ENCODE peak calls at places on chromosome 2, in seven cellular contexts. E is cardiac fibroblast, L is fibroblast of pulmonary artery, Q is choroid plexus epithelial cell, P is A673, Y is esophagus muscularis mucosa, X is progenitor cell of endocrine pancreas. W is an unnamed sample.

GRCh38 chr2:135701442-135701841 is 40.2 kb upstream of the UBXN4 start:
- DNase-seq in L (peak), Y (no peak), X (no peak), Q (peak), P (no peak), E (peak), W (no peak)

GRCh38 chr2:50344509-50345106 is 687.3 kb downstream of the NRXN1 start:
- DNase-seq in E (no peak), L (no peak), X (no peak), Q (no peak), Y (no peak), P (peak), W (no peak)

GRCh38 chr2:85257359-85258193 is 70.2 kb downstream of the TGOLN2 start:
- DNase-seq in X (no peak), Y (no peak), Q (no peak), E (no peak), L (no peak), P (no peak), W (no peak)

GRCh38 chr2:229731916-229732315 is 17.6 kb upstream of the DNER start:
- DNase-seq in Q (peak), Y (no peak), E (peak), P (peak), L (peak), X (no peak), W (no peak)

GRCh38 chr2:179467927-179468326 is 203.3 kb upstream of the SESTD1 start:
- DNase-seq in P (no peak), Y (no peak), L (no peak), Q (no peak), X (no peak), E (no peak), W (no peak)

GRCh38 chr2:216713691-216714411 is 18.5 kb upstream of the IGFBP5 start:
- DNase-seq in Y (no peak), L (peak), E (peak), P (peak), Q (peak), X (no peak), W (peak)

GRCh38 chr2:47344890-47345583 is 57.9 kb upstream of the MSH2 start:
- DNase-seq in Y (no peak), L (peak), Q (no peak), E (peak), X (peak), P (peak), W (no peak)

GRCh38 chr2:216535454-216535995 is 36.9 kb downstream of the RPL37A start:
- DNase-seq in X (no peak), L (peak), E (peak), Y (peak), P (peak), Q (peak), W (peak)

GRCh38 chr2:124501575-124502152 is 476.6 kb downstream of the CNTNAP5 start:
- DNase-seq in Q (no peak), P (no peak), Y (no peak), E (no peak), X (no peak), L (no peak), W (no peak)

GRCh38 chr2:38107738-38108410 is 31.9 kb upstream of the CYP1B1 start:
- DNase-seq in X (no peak), E (no peak), Q (no peak), L (no peak), Y (no peak), P (no peak), W (no peak)

GRCh38 chr2:110748489-110748867 is 16.1 kb downstream of the ACOXL start:
- DNase-seq in Q (no peak), E (no peak), P (no peak), X (no peak), L (no peak), Y (peak), W (no peak)

GRCh38 chr2:218093879-218094278 is 24.8 kb downstream of the RUFY4 start:
- DNase-seq in X (no peak), L (no peak), Y (no peak), E (no peak), P (peak), Q (no peak), W (no peak)

GRCh38 chr2:217058791-217059755 is 199.2 kb upstream of the TNP1 start:
- DNase-seq in Y (no peak), L (peak), E (no peak), Q (no peak), X (no peak), P (no peak), W (no peak)

GRCh38 chr2:188666503-188666902 is 307.7 kb upstream of the COL3A1 start:
- DNase-seq in X (no peak), P (no peak), Q (no peak), E (no peak), L (no peak), Y (no peak), W (no peak)

GRCh38 chr2:207008105-207008990 is 69.0 kb downstream of the CPO start:
- DNase-seq in Q (peak), L (peak), X (no peak), Y (no peak), P (peak), E (peak), W (no peak)

GRCh38 chr2:40367652-40368051 is 84.2 kb downstream of the SLC8A1 start:
- DNase-seq in Y (no peak), L (peak), E (peak), Q (peak), X (no peak), P (no peak), W (no peak)

GRCh38 chr2:239112127-239112774 is 264.4 kb downstream of the TWIST2 start:
- DNase-seq in P (no peak), Q (no peak), Y (no peak), X (no peak), E (no peak), L (no peak), W (no peak)

GRCh38 chr2:119366161-119366648 is 429 bp downstream of the C2orf76 start:
- DNase-seq in X (no peak), Y (no peak), L (peak), P (no peak), E (peak), Q (peak), W (no peak)

GRCh38 chr2:42513252-42513918 is 19.6 kb upstream of the KCNG3 start:
- DNase-seq in Y (no peak), X (no peak), L (peak), Q (peak), E (peak), P (peak), W (no peak)

GRCh38 chr2:53826587-53827397 is 33.0 kb downstream of the GPR75 start:
- DNase-seq in L (peak), Y (no peak), P (no peak), E (peak), Q (peak), X (no peak), W (no peak)

GRCh38 chr2:190354003-190354690 is 10.8 kb downstream of the INPP1 start:
- DNase-seq in X (no peak), P (no peak), Q (no peak), E (peak), L (no peak), Y (no peak), W (no peak)

GRCh38 chr2:194826241-194826640 is 830.8 kb upstream of the SLC39A10 start:
- DNase-seq in Q (peak), Y (no peak), X (no peak), P (no peak), L (peak), E (no peak), W (no peak)

GRCh38 chr2:10659898-10660568 is 29.7 kb downstream of the NOL10 start:
- DNase-seq in Q (peak), X (peak), Y (no peak), E (peak), P (peak), L (peak), W (no peak)

GRCh38 chr2:88925770-88926462 is 234.4 kb downstream of the RPIA start:
- DNase-seq in Y (no peak), P (no peak), Q (no peak), X (no peak), L (no peak), E (no peak), W (no peak)

GRCh38 chr2:202881570-202881969 is 10.0 kb upstream of the ICA1L start:
- DNase-seq in P (no peak), Q (no peak), L (no peak), X (no peak), Y (no peak), E (no peak), W (no peak)

GRCh38 chr2:38147333-38148121 is 71.6 kb upstream of the CYP1B1 start:
- DNase-seq in L (peak), P (no peak), E (peak), X (no peak), Q (peak), Y (no peak), W (no peak)

GRCh38 chr2:238497610-238498005 is 70.9 kb downstream of the ASB1 start:
- DNase-seq in Q (no peak), P (no peak), Y (peak), E (no peak), L (no peak), X (no peak), W (peak)

GRCh38 chr2:61535449-61535848 is 2.7 kb downstream of the XPO1 start:
- DNase-seq in P (no peak), Q (no peak), E (no peak), Y (no peak), L (no peak), X (no peak), W (no peak)

GRCh38 chr2:108139521-108139920 is 100.2 kb upstream of the SULT1C3 start:
- DNase-seq in E (peak), X (no peak), Q (peak), L (peak), Y (no peak), P (peak), W (no peak)

GRCh38 chr2:241491549-241492173 is 16.7 kb downstream of the STK25 start:
- DNase-seq in L (no peak), X (no peak), Y (no peak), P (no peak), Q (no peak), E (no peak), W (no peak)

GRCh38 chr2:241490825-241491505 is 17.4 kb downstream of the STK25 start:
- DNase-seq in E (no peak), Y (no peak), L (no peak), P (no peak), Q (no peak), X (no peak), W (no peak)

GRCh38 chr2:241489733-241490443 is 18.5 kb downstream of the STK25 start:
- DNase-seq in E (no peak), Y (no peak), P (no peak), Q (no peak), X (no peak), L (no peak), W (no peak)

GRCh38 chr2:241489080-241489479 is 19.3 kb downstream of the STK25 start:
- DNase-seq in Y (no peak), E (no peak), P (no peak), Q (no peak), L (no peak), X (no peak), W (no peak)

GRCh38 chr2:241490444-241490760 is 18.0 kb downstream of the STK25 start:
- DNase-seq in L (no peak), X (no peak), E (no peak), Q (no peak), Y (no peak), P (no peak), W (no peak)
- TF ChIP-seq CTCF in L (no peak), X (no peak), E (no peak), Q (peak), Y (no peak), P (no peak), W (no peak)

DNA sequence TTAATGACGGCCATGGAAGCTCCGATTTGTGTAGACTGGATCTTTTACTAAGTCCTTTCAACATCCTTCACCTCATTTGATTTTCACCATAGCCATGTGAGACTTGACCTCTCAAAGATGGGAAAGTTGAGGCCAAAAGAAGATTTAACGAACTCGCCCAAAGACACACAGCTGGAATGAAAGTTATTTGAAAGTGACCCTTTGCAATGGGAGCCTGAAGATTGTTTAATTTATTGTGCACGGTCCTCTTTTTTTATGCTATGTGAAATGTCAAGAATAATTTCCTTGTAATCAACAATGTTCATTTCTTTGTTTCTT is 58.0 kb upstream of the COPS8 start:
- DNase-seq in Y (no peak), P (no peak), X (no peak), L (no peak), E (no peak), Q (no peak), W (no peak)
- TF ChIP-seq CTCF in Y (no peak), P (no peak), X (no peak), L (no peak), E (no peak), Q (no peak), W (no peak)

GRCh38 chr2:138814123-138814883 is 34.1 kb upstream of the NXPH2 start:
- DNase-seq in Y (no peak), Q (peak), X (no peak), L (no peak), E (peak), P (peak), W (no peak)
- TF ChIP-seq CTCF in Y (no peak), Q (peak), X (no peak), L (peak), E (no peak), P (peak), W (peak)

GRCh38 chr2:219175486-219175885 is 1.2 kb downstream of the CNPPD1 start:
- DNase-seq in Q (no peak), E (no peak), P (no peak), Y (peak), X (no peak), L (no peak), W (no peak)

GRCh38 chr2:219176818-219177593 is at the start of gene CNPPD1:
- DNase-seq in Y (peak), L (peak), E (peak), P (peak), X (peak), Q (peak), W (peak)

GRCh38 chr2:219177594-219178376 is at the start of gene RETREG2:
- DNase-seq in Y (peak), L (peak), X (peak), P (peak), E (peak), Q (peak), W (peak)

GRCh38 chr2:219174801-219175200 is 1.9 kb downstream of the CNPPD1 start:
- DNase-seq in P (no peak), Q (no peak), Y (peak), L (no peak), E (no peak), X (no peak), W (no peak)

DNA sequence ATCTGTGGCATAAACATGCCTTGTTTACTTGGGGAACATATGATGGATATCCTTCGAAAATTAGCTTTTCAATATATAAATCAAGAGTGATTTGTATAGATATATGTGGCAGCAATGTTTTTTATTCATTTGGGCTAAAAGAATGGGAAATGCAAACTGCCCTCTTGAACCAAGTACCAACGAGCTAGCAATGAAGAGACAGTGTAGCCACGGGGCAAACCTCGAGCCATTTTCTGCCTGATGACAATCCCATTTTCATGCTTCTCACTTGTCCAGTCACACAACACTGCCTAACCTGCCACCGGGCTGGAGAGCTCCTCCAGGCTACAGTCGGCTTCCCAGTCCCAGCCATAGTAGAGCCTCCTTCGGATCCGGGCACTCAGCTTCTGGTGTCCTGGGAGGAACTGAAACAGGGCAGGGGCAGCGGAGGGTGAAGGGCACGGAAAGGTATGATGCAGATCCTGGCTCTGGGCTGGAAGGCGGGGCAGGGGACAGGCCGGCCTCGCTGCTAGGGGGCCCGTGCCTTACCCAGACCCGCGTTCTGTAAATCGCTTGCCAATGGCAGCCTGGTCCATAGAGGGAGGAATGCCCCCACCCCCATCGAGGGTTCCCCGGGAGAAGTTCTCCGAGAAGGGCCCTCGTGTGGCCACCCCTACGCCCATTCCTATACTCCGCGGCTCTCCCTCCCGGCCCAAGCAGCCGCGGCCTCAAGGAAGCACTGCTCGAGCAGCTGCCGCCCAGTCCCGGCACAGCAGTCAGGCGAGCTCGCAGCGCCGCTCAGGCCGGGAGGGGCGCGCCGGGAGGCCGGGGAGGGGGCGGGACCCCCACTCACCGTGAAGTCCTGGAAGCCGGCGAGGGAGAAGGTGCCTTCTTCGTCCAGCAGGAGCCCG is 552 bp downstream of the CNPPD1 start:
- DNase-seq in X (no peak), L (peak), E (peak), Y (peak), Q (peak), P (peak), W (no peak)
- TF ChIP-seq CTCF in X (peak), L (no peak), E (no peak), Y (peak), Q (no peak), P (no peak), W (peak)

GRCh38 chr2:116747103-116747502 is 1067.4 kb upstream of the DDX18 start:
- DNase-seq in P (no peak), E (no peak), L (no peak), Q (no peak), X (no peak), Y (no peak), W (no peak)
- TF ChIP-seq CTCF in P (no peak), E (no peak), L (no peak), Q (no peak), X (peak), Y (no peak), W (peak)

DNA sequence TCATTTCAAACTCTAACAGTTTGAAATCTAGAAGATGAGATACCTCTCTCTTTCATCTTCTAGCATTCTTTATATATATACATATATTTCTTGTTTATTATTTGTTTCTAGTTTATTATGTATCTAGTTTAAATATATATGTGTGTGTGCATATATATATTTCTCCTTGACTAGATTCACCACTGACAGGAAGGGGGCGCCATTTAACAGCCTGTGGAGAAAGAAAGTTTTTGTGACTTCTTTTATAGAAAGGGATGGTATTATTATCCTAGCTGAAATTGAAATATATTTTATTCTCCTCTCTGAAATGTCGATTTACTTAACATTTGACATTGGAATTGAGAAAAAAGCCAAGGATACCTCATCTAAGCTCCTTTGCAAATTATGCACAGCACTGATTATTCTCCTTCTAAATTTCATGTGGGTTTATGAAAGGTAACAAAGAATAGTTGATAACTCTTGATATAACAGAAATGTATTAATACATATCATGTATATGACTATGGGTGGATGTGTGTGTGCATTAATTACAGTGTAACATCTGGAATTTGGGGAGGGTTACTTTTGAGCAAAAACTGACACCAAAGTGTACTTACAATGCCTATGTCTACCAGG is 160.7 kb upstream of the NT5C1B start:
- DNase-seq in E (peak), P (peak), L (peak), Y (no peak), X (peak), Q (peak), W (no peak)
- TF ChIP-seq CTCF in E (peak), P (peak), L (peak), Y (peak), X (peak), Q (peak), W (peak)

DNA sequence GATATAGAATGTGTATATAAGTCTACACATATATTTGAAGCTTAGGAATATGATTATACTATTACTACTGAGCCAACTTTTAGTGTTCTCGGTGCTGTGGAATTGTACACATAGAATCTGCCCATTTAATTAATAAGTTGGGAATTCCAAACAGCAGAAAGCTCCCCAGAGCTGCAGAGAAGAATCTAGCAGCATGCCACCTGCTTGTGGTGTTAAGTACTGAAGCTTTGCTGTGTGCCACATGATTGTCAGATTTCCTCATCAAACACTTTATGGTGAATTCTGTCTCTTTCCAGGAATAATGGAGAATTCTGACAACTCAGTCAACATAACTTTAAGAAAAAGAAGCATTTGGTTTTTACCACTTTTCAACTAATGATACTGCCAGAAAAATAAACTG is 117.8 kb downstream of the WDSUB1 start:
- DNase-seq in X (no peak), E (peak), Q (peak), P (peak), L (peak), Y (no peak), W (no peak)
- TF ChIP-seq CTCF in X (peak), E (peak), Q (peak), P (no peak), L (peak), Y (no peak), W (peak)

GRCh38 chr2:241111443-241111810 is 9.3 kb upstream of the MTERF4 start:
- DNase-seq in X (no peak), Y (no peak), P (no peak), Q (no peak), L (no peak), E (no peak), W (no peak)
- TF ChIP-seq CTCF in X (no peak), Y (no peak), P (no peak), Q (no peak), L (no peak), E (no peak), W (no peak)